ENCODE peak calls at places on chromosomes 7 and 10, in six cellular contexts. I is endothelial cell of umbilical vein, B is A549, S is GM12878, W is stomach, X is GM12892. F is an unnamed sample.

GRCh38 chr7:2821161-2821841 is 22.8 kb downstream of the GNA12 start:
- DNase-seq in I (peak), B (peak), S (peak), W (no peak), X (no peak), F (peak)

GRCh38 chr10:133405272-133405671 is 11.3 kb downstream of the MTG1 start:
- DNase-seq in I (no peak), B (no peak), S (no peak), W (no peak), X (no peak), F (no peak)

GRCh38 chr10:131858583-131859340 is 42.0 kb upstream of the PPP2R2D start:
- DNase-seq in I (no peak), B (no peak), S (no peak), W (no peak), X (no peak), F (no peak)

GRCh38 chr10:80462986-80463741 is 9.1 kb downstream of the TSPAN14 start:
- DNase-seq in I (peak), B (no peak), S (no peak), W (no peak), X (no peak), F (no peak)

GRCh38 chr10:69045441-69046300 is 42.2 kb upstream of the SRGN start:
- DNase-seq in I (no peak), B (no peak), S (peak), W (no peak), X (no peak), F (no peak)

GRCh38 chr7:29622335-29623265 is 59.0 kb downstream of the PRR15 start:
- DNase-seq in I (peak), B (peak), S (no peak), W (no peak), X (no peak), F (no peak)

GRCh38 chr7:93926800-93927199 is 5.3 kb downstream of the GNG11 start:
- DNase-seq in I (peak), B (no peak), S (no peak), W (no peak), X (no peak), F (no peak)

GRCh38 chr7:69893915-69894314 is 295.6 kb downstream of the AUTS2 start:
- DNase-seq in I (no peak), B (peak), S (no peak), W (no peak), X (no peak), F (no peak)

GRCh38 chr10:14487511-14487909 is 156.8 kb upstream of the FRMD4A start:
- DNase-seq in I (peak), B (no peak), S (no peak), W (no peak), X (no peak), F (peak)

GRCh38 chr7:56077681-56078080 is 13.6 kb downstream of the SUMF2 start:
- DNase-seq in I (no peak), B (no peak), S (no peak), W (no peak), X (no peak), F (no peak)

GRCh38 chr7:129828078-129828762 is 124.5 kb downstream of the UBE2H start:
- DNase-seq in I (no peak), B (no peak), S (no peak), W (no peak), X (no peak), F (peak)

GRCh38 chr10:91137822-91138221 is 82.6 kb upstream of the PCGF5 start:
- DNase-seq in I (no peak), B (no peak), S (no peak), W (no peak), X (no peak), F (no peak)

GRCh38 chr10:101772895-101773761 is 2.8 kb downstream of the FGF8 start:
- DNase-seq in I (no peak), B (no peak), S (no peak), W (peak), X (no peak), F (peak)

GRCh38 chr10:53997953-53998352 is 803.1 kb downstream of the PCDH15 start:
- DNase-seq in I (peak), B (no peak), S (no peak), W (no peak), X (no peak), F (no peak)

GRCh38 chr10:133442191-133442966 is 11.4 kb upstream of the SCART1 start:
- DNase-seq in I (no peak), B (no peak), S (no peak), W (peak), X (peak), F (peak)

GRCh38 chr10:126161691-126162090 is 226.6 kb downstream of the ADAM12 start:
- DNase-seq in I (no peak), B (no peak), S (no peak), W (no peak), X (no peak), F (no peak)

GRCh38 chr7:84663224-84663623 is 468.6 kb upstream of the SEMA3A start:
- DNase-seq in I (no peak), B (no peak), S (no peak), W (no peak), X (no peak), F (no peak)

GRCh38 chr7:949021-949934 is 5.2 kb downstream of the ADAP1 start:
- DNase-seq in I (no peak), B (no peak), S (no peak), W (peak), X (no peak), F (peak)

GRCh38 chr10:87845624-87846377 is 17.5 kb downstream of the KLLN start:
- DNase-seq in I (no peak), B (peak), S (no peak), W (no peak), X (no peak), F (no peak)

GRCh38 chr10:131000737-131001136 is 310.8 kb downstream of the TCERG1L start:
- DNase-seq in I (no peak), B (no peak), S (no peak), W (no peak), X (no peak), F (no peak)

DNA sequence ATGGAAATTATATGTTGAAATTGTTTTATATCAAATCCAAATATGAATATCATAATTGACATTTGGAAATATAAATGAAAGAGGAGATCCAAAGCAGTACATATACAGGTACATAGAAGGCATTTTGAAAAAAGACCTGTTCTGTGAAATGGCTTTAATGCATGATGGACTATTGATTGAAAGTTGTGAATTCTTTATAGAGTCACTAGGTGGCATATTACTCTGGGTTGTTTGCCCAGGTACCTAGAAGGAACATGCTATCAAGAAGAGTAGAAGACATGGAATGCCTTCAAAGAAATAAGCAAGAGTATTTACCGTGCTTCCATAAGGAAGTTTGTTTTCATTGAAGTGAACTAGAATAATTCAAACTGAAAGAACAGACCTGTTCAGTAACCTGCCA is 160.0 kb upstream of the ANK3 start:
- DNase-seq in I (peak), B (peak), S (no peak), W (no peak), X (no peak), F (no peak)
- TF ChIP-seq POLR2A in I (no peak), B (no peak), S (no peak), W (no peak), X (no peak), F (no peak)

GRCh38 chr10:114732931-114733330 is 74.9 kb upstream of the ABLIM1 start:
- DNase-seq in I (no peak), B (no peak), S (no peak), W (no peak), X (no peak), F (no peak)

GRCh38 chr10:114730291-114730690 is 72.2 kb upstream of the ABLIM1 start:
- DNase-seq in I (no peak), B (no peak), S (no peak), W (no peak), X (no peak), F (no peak)

GRCh38 chr10:114726820-114727271 is 68.8 kb upstream of the ABLIM1 start:
- DNase-seq in I (peak), B (no peak), S (no peak), W (no peak), X (no peak), F (no peak)

GRCh38 chr10:114728325-114728724 is 70.2 kb upstream of the ABLIM1 start:
- DNase-seq in I (no peak), B (no peak), S (no peak), W (no peak), X (no peak), F (no peak)

DNA sequence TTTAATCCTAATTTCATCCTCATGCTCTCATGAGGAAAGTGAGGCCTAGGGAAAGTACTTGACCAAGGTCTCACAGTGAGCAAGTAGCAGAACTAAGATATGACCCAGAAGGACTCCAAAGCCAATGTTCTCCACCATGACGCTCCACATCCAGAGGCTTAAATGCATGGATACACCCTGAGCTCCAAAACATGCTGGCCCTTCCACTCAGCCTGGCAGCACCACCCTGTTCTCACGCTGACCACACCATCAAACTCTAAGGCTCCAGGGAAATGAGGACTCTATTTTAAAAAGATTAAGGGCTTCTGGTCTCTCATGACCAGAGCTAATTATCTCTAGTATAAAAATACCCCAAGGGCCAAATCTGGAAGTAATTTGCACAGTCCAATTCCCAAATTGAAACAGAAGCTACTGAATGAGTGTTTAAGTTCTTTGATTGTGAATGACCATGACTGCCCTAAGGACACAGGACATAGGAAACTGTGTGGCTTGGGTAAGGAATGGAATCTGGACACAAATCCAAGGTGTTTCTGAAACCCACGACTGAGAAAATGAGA is 71.1 kb upstream of the ABLIM1 start:
- DNase-seq in I (no peak), B (no peak), S (no peak), W (no peak), X (no peak), F (no peak)
- TF ChIP-seq POLR2A in I (no peak), B (no peak), S (no peak), W (no peak), X (no peak), F (no peak)

DNA sequence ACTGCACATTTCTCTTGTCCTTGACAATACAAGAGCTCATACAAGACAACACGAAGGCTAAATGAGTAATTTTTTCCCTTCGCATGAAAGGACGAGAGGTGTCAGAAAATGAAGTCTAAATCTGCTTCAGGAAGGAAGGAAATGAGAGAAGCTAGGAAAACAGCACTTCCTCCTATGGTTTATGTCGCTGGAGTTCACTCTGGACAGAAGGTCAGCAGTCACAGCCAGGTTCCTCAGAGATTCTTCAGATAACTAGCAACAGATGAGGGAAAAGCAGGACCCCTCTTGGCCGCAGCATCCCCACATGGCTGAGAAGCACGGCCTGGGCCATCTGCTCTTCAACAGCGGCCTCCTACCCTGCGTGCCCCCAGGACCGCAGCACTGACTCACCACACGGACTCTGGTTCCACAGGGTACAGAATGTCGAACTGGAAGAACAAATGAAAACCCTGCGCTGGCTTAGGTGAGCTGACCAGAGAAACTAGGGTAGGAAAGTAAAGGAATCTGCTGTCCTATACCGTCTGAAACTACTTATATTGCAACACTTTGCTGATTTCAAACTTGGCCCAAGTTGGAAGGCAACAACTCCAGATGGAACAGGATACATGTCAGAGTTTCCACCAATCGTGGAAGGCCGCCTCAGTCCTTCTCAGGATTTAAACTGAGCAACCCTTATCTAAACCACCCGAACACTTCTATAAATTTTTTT is 26.3 kb downstream of the DNMBP start:
- DNase-seq in I (peak), B (no peak), S (peak), W (no peak), X (no peak), F (peak)
- TF ChIP-seq POLR2A in I (peak), B (no peak), S (peak), W (no peak), X (no peak), F (no peak)

GRCh38 chr7:50564630-50565558 is at the start of gene DDC:
- DNase-seq in I (no peak), B (peak), S (no peak), W (no peak), X (no peak), F (no peak)
- TF ChIP-seq POLR2A in I (no peak), B (no peak), S (no peak), W (no peak), X (no peak), F (no peak)

DNA sequence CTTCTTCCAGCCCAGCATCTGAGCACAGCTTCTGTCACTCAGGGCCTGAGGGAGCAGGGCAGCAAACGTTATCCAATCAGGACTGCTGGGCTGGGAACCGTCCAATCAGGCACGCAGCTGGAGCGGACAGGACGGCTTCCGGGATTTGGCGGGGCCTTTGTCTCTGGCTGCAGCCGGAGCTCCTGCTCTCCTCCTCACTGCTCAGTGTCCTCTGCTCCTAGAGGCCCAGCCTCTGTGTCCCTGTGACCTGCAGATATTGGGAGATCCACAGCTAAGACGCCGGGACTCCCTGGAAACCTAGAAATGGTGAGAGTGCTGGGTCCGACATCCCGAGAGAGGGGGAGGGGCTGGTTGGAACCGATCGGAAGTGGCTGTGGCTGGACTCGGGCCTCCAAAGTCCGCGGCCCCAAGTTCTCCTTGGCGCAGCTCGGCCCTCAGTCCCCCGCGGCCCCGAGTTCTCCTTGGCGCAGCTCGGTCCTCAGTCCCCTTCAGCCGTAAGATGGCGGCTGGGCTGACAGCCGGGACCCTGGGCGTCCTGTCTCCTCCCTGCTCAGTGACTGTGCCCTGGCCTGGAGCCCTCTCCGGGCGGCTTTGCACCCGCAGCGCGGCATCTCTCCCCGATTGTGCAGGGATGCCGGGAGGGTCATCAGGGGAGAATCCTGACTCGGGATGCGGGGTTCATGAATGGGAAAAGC is at the start of gene ZNF107:
- DNase-seq in I (peak), B (peak), S (peak), W (peak), X (peak), F (peak)
- TF ChIP-seq POLR2A in I (peak), B (peak), S (peak), W (no peak), X (peak), F (no peak)

F was measured in lower leg skin.